ENCODE peak calls at places on chromosome 2, in ten cellular contexts. One of them, this sample, is unnamed.

GRCh38 chr2:18050001-18050400 is 171.5 kb downstream of the KCNS3 start:
- DNase-seq in HCT116: no peak
- DNase-seq in SK-N-SH: no peak
- DNase-seq in PC-3: peak; percentile 45
- DNase-seq in GM23338: no peak
- DNase-seq in GM23248: no peak
- DNase-seq in MM.1S: no peak
- DNase-seq in PC-9: peak; percentile 14
- DNase-seq in OCI-LY7: no peak
- DNase-seq in hepatocyte: no peak
- DNase-seq in this sample: no peak

GRCh38 chr2:199874209-199874608 is 23.2 kb upstream of the FTCDNL1 start:
- DNase-seq in HCT116: no peak
- DNase-seq in SK-N-SH: no peak
- DNase-seq in PC-3: no peak
- DNase-seq in GM23338: no peak
- DNase-seq in GM23248: no peak
- DNase-seq in MM.1S: no peak
- DNase-seq in PC-9: no peak
- DNase-seq in OCI-LY7: no peak
- DNase-seq in hepatocyte: no peak
- DNase-seq in this sample: no peak

GRCh38 chr2:235669983-235670962 is 176.4 kb downstream of the AGAP1 start:
- DNase-seq in HCT116: no peak
- DNase-seq in SK-N-SH: peak; percentile 87
- DNase-seq in PC-3: peak; percentile 64
- DNase-seq in GM23338: peak; percentile 83
- DNase-seq in GM23248: peak; percentile 96
- DNase-seq in MM.1S: no peak
- DNase-seq in PC-9: peak; percentile 74
- DNase-seq in OCI-LY7: no peak
- DNase-seq in hepatocyte: peak; percentile 88
- DNase-seq in this sample: no peak

GRCh38 chr2:215598376-215598975 is 162.6 kb upstream of the FN1 start:
- DNase-seq in HCT116: no peak
- DNase-seq in SK-N-SH: no peak
- DNase-seq in PC-3: peak; percentile 51
- DNase-seq in GM23338: no peak
- DNase-seq in GM23248: peak; percentile 92
- DNase-seq in MM.1S: no peak
- DNase-seq in PC-9: no peak
- DNase-seq in OCI-LY7: no peak
- DNase-seq in hepatocyte: no peak
- DNase-seq in this sample: no peak

GRCh38 chr2:71554028-71554705 is 100.8 kb downstream of the DYSF start:
- DNase-seq in HCT116: no peak
- DNase-seq in SK-N-SH: no peak
- DNase-seq in PC-3: no peak
- DNase-seq in GM23338: no peak
- DNase-seq in GM23248: no peak
- DNase-seq in MM.1S: no peak
- DNase-seq in PC-9: no peak
- DNase-seq in OCI-LY7: no peak
- DNase-seq in hepatocyte: no peak
- DNase-seq in this sample: no peak

GRCh38 chr2:150100834-150101233 is 386.6 kb downstream of the RND3 start:
- DNase-seq in HCT116: no peak
- DNase-seq in SK-N-SH: no peak
- DNase-seq in PC-3: no peak
- DNase-seq in GM23338: no peak
- DNase-seq in GM23248: no peak
- DNase-seq in MM.1S: no peak
- DNase-seq in PC-9: no peak
- DNase-seq in OCI-LY7: no peak
- DNase-seq in hepatocyte: no peak
- DNase-seq in this sample: no peak

GRCh38 chr2:207194028-207194427 is 28.3 kb upstream of the KLF7 start:
- DNase-seq in HCT116: no peak
- DNase-seq in SK-N-SH: no peak
- DNase-seq in PC-3: no peak
- DNase-seq in GM23338: no peak
- DNase-seq in GM23248: no peak
- DNase-seq in MM.1S: no peak
- DNase-seq in PC-9: no peak
- DNase-seq in OCI-LY7: no peak
- DNase-seq in hepatocyte: no peak
- DNase-seq in this sample: no peak

GRCh38 chr2:162002623-162003200 is 71.3 kb downstream of the DPP4 start:
- DNase-seq in HCT116: no peak
- DNase-seq in SK-N-SH: no peak
- DNase-seq in PC-3: no peak
- DNase-seq in GM23338: peak; percentile 51
- DNase-seq in GM23248: no peak
- DNase-seq in MM.1S: no peak
- DNase-seq in PC-9: no peak
- DNase-seq in OCI-LY7: no peak
- DNase-seq in hepatocyte: no peak
- DNase-seq in this sample: no peak

GRCh38 chr2:134361648-134362047 is 107.8 kb downstream of the MGAT5 start:
- DNase-seq in HCT116: no peak
- DNase-seq in SK-N-SH: no peak
- DNase-seq in PC-3: peak; percentile 16
- DNase-seq in GM23338: no peak
- DNase-seq in GM23248: no peak
- DNase-seq in MM.1S: no peak
- DNase-seq in PC-9: no peak
- DNase-seq in OCI-LY7: no peak
- DNase-seq in hepatocyte: no peak
- DNase-seq in this sample: no peak

GRCh38 chr2:54428401-54428800 is 27.7 kb upstream of the SPTBN1 start:
- DNase-seq in HCT116: no peak
- DNase-seq in SK-N-SH: no peak
- DNase-seq in PC-3: no peak
- DNase-seq in GM23338: no peak
- DNase-seq in GM23248: peak; percentile 56
- DNase-seq in MM.1S: no peak
- DNase-seq in PC-9: no peak
- DNase-seq in OCI-LY7: no peak
- DNase-seq in hepatocyte: no peak
- DNase-seq in this sample: no peak

GRCh38 chr2:196431957-196432356 is 207.6 kb upstream of the CCDC150 start:
- DNase-seq in HCT116: peak; percentile 32
- DNase-seq in SK-N-SH: peak; percentile 29
- DNase-seq in PC-3: peak; percentile 56
- DNase-seq in GM23338: peak; percentile 85
- DNase-seq in GM23248: peak; percentile 31
- DNase-seq in MM.1S: peak; percentile 11
- DNase-seq in PC-9: no peak
- DNase-seq in OCI-LY7: peak; percentile 26
- DNase-seq in hepatocyte: no peak
- DNase-seq in this sample: peak; percentile 67

GRCh38 chr2:72236445-72237067 is 88.9 kb upstream of the CYP26B1 start:
- DNase-seq in HCT116: peak; percentile 36
- DNase-seq in SK-N-SH: no peak
- DNase-seq in PC-3: peak; percentile 80
- DNase-seq in GM23338: no peak
- DNase-seq in GM23248: peak; percentile 92
- DNase-seq in MM.1S: no peak
- DNase-seq in PC-9: peak; percentile 9
- DNase-seq in OCI-LY7: no peak
- DNase-seq in hepatocyte: no peak
- DNase-seq in this sample: no peak

GRCh38 chr2:219965287-219965870 is 337.9 kb downstream of the SLC4A3 start:
- DNase-seq in HCT116: no peak
- DNase-seq in SK-N-SH: no peak
- DNase-seq in PC-3: no peak
- DNase-seq in GM23338: peak; percentile 77
- DNase-seq in GM23248: no peak
- DNase-seq in MM.1S: no peak
- DNase-seq in PC-9: no peak
- DNase-seq in OCI-LY7: no peak
- DNase-seq in hepatocyte: no peak
- DNase-seq in this sample: no peak

GRCh38 chr2:39128919-39129391 is 8.1 kb upstream of the SOS1 start:
- DNase-seq in HCT116: no peak
- DNase-seq in SK-N-SH: no peak
- DNase-seq in PC-3: peak; percentile 52
- DNase-seq in GM23338: no peak
- DNase-seq in GM23248: peak; percentile 20
- DNase-seq in MM.1S: peak; percentile 87
- DNase-seq in PC-9: no peak
- DNase-seq in OCI-LY7: peak; percentile 64
- DNase-seq in hepatocyte: no peak
- DNase-seq in this sample: peak; percentile 42

GRCh38 chr2:213306320-213306942 is 22.2 kb downstream of the SPAG16 start:
- DNase-seq in HCT116: no peak
- DNase-seq in SK-N-SH: no peak
- DNase-seq in PC-3: no peak
- DNase-seq in GM23338: no peak
- DNase-seq in GM23248: peak; percentile 66
- DNase-seq in MM.1S: no peak
- DNase-seq in PC-9: no peak
- DNase-seq in OCI-LY7: no peak
- DNase-seq in hepatocyte: peak; percentile 13
- DNase-seq in this sample: no peak

DNA sequence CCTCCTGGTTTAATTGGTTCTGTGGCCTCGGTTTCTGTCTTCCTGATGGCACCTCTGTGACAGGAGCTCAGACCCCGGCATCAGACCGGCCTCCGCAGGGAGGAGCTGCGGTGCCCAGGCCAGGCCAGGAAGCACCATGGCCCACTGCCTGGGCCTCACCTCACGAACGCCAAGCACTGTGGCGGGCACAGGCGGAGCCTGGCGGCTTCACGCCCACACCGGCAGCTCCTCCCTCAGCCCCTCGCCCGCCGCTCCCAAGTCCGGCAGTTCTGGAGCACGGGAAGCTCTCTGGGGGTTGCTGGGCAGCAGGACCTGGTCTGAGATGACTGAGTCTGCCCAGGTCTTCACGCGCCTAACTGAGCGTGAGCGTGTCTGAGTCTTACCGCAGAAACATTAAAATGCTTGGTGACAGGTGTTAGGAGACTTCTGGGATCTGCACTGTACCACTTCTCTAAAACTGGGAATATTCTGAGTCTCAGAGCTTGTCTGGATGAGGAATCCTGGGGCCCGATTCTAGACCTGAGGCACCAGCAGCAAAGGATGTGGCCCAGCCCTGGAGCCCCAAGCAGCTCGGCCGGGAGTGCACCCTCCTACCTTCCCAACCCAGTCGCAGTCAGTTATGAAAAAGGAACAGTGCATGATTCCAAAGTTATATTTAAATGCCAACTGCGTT is 21.9 kb downstream of the RTP5 start:
- DNase-seq in HCT116: no peak
- DNase-seq in SK-N-SH: no peak
- DNase-seq in PC-3: no peak
- DNase-seq in GM23338: no peak
- DNase-seq in GM23248: no peak
- DNase-seq in MM.1S: no peak
- DNase-seq in PC-9: no peak
- DNase-seq in OCI-LY7: no peak
- DNase-seq in hepatocyte: no peak
- DNase-seq in this sample: no peak
- H3K9me2 ChIP-seq in HCT116: no peaks in the 10 kb centered on the region
- H3K9me2 ChIP-seq in SK-N-SH: no peaks in the 10 kb centered on the region
- H3K9me2 ChIP-seq in PC-3: no peaks in the 10 kb centered on the region
- H3K9me2 ChIP-seq in GM23338: no peaks in the 10 kb centered on the region
- H3K9me2 ChIP-seq in GM23248: no peaks in the 10 kb centered on the region
- H3K9me2 ChIP-seq in MM.1S: no peaks in the 10 kb centered on the region
- H3K9me2 ChIP-seq in PC-9: no peaks in the 10 kb centered on the region
- H3K9me2 ChIP-seq in OCI-LY7: no peaks in the 10 kb centered on the region
- H3K9me2 ChIP-seq in hepatocyte: no peaks in the 10 kb centered on the region
- H3K9me2 ChIP-seq in this sample: no peaks in the 10 kb centered on the region

DNA sequence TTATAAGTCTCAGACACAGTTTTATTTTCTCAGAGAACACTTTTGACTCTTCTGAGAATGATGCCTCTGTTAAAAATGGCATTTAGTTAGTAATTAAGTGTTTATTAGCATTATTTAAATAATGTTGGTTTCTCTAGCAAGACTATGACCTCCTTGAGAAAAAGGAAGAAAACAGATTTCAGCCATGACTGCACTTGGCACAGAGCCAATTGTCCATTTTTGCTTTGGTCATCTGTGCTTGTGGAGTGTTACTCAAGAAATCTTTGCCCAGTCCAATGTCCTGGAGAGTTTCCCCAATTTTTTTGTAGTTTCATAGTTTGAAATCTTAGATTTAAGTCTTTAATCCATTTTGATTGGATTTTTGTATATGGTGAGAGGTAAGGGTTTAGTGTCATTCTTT is 1229.4 kb upstream of the FAM98A start:
- DNase-seq in HCT116: no peak
- DNase-seq in SK-N-SH: no peak
- DNase-seq in PC-3: no peak
- DNase-seq in GM23338: no peak
- DNase-seq in GM23248: no peak
- DNase-seq in MM.1S: no peak
- DNase-seq in PC-9: no peak
- DNase-seq in OCI-LY7: no peak
- DNase-seq in hepatocyte: no peak
- DNase-seq in this sample: no peak
- H3K27ac ChIP-seq in HCT116: no peak overlapping the region
- H3K27ac ChIP-seq in SK-N-SH: no peak overlapping the region
- H3K27ac ChIP-seq in PC-3: no peak overlapping the region
- H3K27ac ChIP-seq in GM23338: no peak overlapping the region
- H3K27ac ChIP-seq in GM23248: no peak overlapping the region
- H3K27ac ChIP-seq in MM.1S: no peak overlapping the region
- H3K27ac ChIP-seq in PC-9: no peak overlapping the region
- H3K27ac ChIP-seq in OCI-LY7: no peak overlapping the region
- H3K27ac ChIP-seq in hepatocyte: no peak overlapping the region
- H3K27ac ChIP-seq in this sample: no peak overlapping the region

GRCh38 chr2:45951025-45951737 is 299.7 kb downstream of the PRKCE start:
- DNase-seq in HCT116: no peak
- DNase-seq in SK-N-SH: no peak
- DNase-seq in PC-3: no peak
- DNase-seq in GM23338: no peak
- DNase-seq in GM23248: no peak
- DNase-seq in MM.1S: no peak
- DNase-seq in PC-9: no peak
- DNase-seq in OCI-LY7: no peak
- DNase-seq in hepatocyte: no peak
- DNase-seq in this sample: no peak
- H4K20me1 ChIP-seq in HCT116: no peaks in the 10 kb centered on the region
- H4K20me1 ChIP-seq in SK-N-SH: peaks cover 9% of the 10 kb centered on the region
- H4K20me1 ChIP-seq in PC-3: peaks cover 4% of the 10 kb centered on the region
- H4K20me1 ChIP-seq in GM23338: no peaks in the 10 kb centered on the region
- H4K20me1 ChIP-seq in GM23248: no peaks in the 10 kb centered on the region
- H4K20me1 ChIP-seq in MM.1S: no peaks in the 10 kb centered on the region
- H4K20me1 ChIP-seq in PC-9: peaks cover 9% of the 10 kb centered on the region
- H4K20me1 ChIP-seq in OCI-LY7: no peaks in the 10 kb centered on the region
- H4K20me1 ChIP-seq in hepatocyte: no peaks in the 10 kb centered on the region
- H4K20me1 ChIP-seq in this sample: no peaks in the 10 kb centered on the region

DNA sequence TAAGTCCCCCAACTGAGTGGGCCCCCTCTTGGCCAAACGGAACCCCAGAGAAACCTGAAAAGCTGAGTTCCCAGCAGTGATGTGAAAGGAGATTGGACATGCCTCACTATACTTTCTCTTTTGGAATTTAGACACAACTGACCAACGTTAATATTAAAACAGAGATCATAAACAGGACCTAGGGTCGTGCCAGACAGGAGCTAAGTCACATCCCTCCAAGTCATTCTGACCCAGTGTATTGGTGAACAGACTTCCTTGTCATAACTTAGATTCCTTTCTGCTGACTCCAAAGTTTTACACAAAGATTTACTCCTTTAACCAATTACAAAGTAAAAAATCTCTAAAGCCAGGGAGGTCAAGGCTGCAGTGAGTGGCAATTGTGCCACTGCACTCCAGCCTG is 46.9 kb downstream of the UXS1 start:
- DNase-seq in HCT116: no peak
- DNase-seq in SK-N-SH: no peak
- DNase-seq in PC-3: peak; percentile 82
- DNase-seq in GM23338: no peak
- DNase-seq in GM23248: peak; percentile 70
- DNase-seq in MM.1S: no peak
- DNase-seq in PC-9: no peak
- DNase-seq in OCI-LY7: no peak
- DNase-seq in hepatocyte: no peak
- DNase-seq in this sample: no peak
- H3K9me2 ChIP-seq in HCT116: no peaks in the 10 kb centered on the region
- H3K9me2 ChIP-seq in SK-N-SH: no peaks in the 10 kb centered on the region
- H3K9me2 ChIP-seq in PC-3: no peaks in the 10 kb centered on the region
- H3K9me2 ChIP-seq in GM23338: no peaks in the 10 kb centered on the region
- H3K9me2 ChIP-seq in GM23248: no peaks in the 10 kb centered on the region
- H3K9me2 ChIP-seq in MM.1S: no peaks in the 10 kb centered on the region
- H3K9me2 ChIP-seq in PC-9: no peaks in the 10 kb centered on the region
- H3K9me2 ChIP-seq in OCI-LY7: no peaks in the 10 kb centered on the region
- H3K9me2 ChIP-seq in hepatocyte: no peaks in the 10 kb centered on the region
- H3K9me2 ChIP-seq in this sample: no peaks in the 10 kb centered on the region